ENCODE peak calls at places on chromosomes 4 and X, in six cellular contexts. Q is HepG2, I is AG09309, W is upper lobe of right lung, O is kidney epithelial cell, S is kidney. R is an unnamed sample.

GRCh38 chr4:41644288-41644914 is 104.1 kb downstream of the PHOX2B start:
- DNase-seq in I (no peak), S (peak; percentile 86), Q (peak; percentile 3), W (peak; percentile 87), O (no peak), R (peak; percentile 27)

GRCh38 chrX:9911479-9911878 is 55.7 kb upstream of the CLDN34 start:
- DNase-seq in O (no peak), I (no peak), W (no peak), Q (no peak), S (no peak), R (no peak)

GRCh38 chr4:2843023-2843908 is at the start of gene ADD1:
- DNase-seq in W (peak; percentile 95), Q (peak; percentile 81), I (peak; percentile 73), S (peak; percentile 98), O (peak; percentile 69), R (peak; percentile 66)

GRCh38 chrX:38770152-38770551 is 31.1 kb upstream of the MID1IP1 start:
- DNase-seq in O (no peak), Q (no peak), S (no peak), W (no peak), I (no peak), R (no peak)

GRCh38 chr4:3768842-3769641 is 2.9 kb downstream of the ADRA2C start:
- DNase-seq in W (no peak), S (no peak), Q (peak; percentile 15), O (no peak), I (no peak), R (no peak)

GRCh38 chr4:7815562-7815961 is 124.1 kb downstream of the AFAP1 start:
- DNase-seq in I (peak; percentile 75), Q (no peak), S (no peak), O (no peak), W (no peak), R (no peak)

GRCh38 chr4:30718021-30718888 is 1.9 kb upstream of the PCDH7 start:
- DNase-seq in W (no peak), I (no peak), S (peak; percentile 75), O (no peak), Q (no peak), R (no peak)

GRCh38 chrX:94635003-94635402 is 961.0 kb downstream of the FAM133A start:
- DNase-seq in O (no peak), S (no peak), I (no peak), Q (no peak), W (no peak), R (no peak)

GRCh38 chrX:109830704-109831206 is 97.7 kb upstream of the ACSL4 start:
- DNase-seq in I (peak; percentile 41), Q (peak; percentile 93), S (no peak), W (no peak), O (peak; percentile 47), R (peak; percentile 11)

GRCh38 chr4:124030038-124030638 is 633.5 kb downstream of the SPRY1 start:
- DNase-seq in W (no peak), S (peak; percentile 55), O (no peak), I (no peak), Q (no peak), R (no peak)

GRCh38 chr4:147942729-147943128 is 210.8 kb downstream of the ARHGAP10 start:
- DNase-seq in I (no peak), Q (no peak), S (no peak), W (no peak), O (no peak), R (no peak)

GRCh38 chr4:48831532-48832015 is 686 bp downstream of the OCIAD1 start:
- DNase-seq in S (no peak), Q (no peak), I (no peak), O (no peak), W (no peak), R (no peak)

GRCh38 chrX:123860506-123860840 is 620 bp downstream of the XIAP start:
- DNase-seq in S (no peak), O (no peak), Q (peak; percentile 29), W (no peak), I (no peak), R (no peak)

GRCh38 chr4:173333658-173334084 is 487 bp downstream of the HMGB2 start:
- DNase-seq in Q (peak; percentile 2), S (peak; percentile 93), W (peak; percentile 88), O (no peak), I (no peak), R (no peak)

GRCh38 chr4:180618396-180618795 is 1624.8 kb upstream of the TENM3 start:
- DNase-seq in I (no peak), S (no peak), W (no peak), O (no peak), Q (no peak), R (no peak)

GRCh38 chr4:182929296-182929695 is 12.1 kb upstream of the DCTD start:
- DNase-seq in I (peak; percentile 83), Q (peak; percentile 39), W (no peak), O (peak; percentile 75), S (no peak), R (peak; percentile 43)

GRCh38 chr4:152485726-152486276 is 50.1 kb downstream of the FBXW7 start:
- DNase-seq in S (no peak), W (no peak), O (peak; percentile 92), Q (peak; percentile 97), I (peak; percentile 55), R (peak; percentile 79)

GRCh38 chr4:139018501-139018900 is 2.9 kb downstream of the NOCT start:
- DNase-seq in O (no peak), I (no peak), S (no peak), Q (no peak), W (no peak), R (no peak)

GRCh38 chr4:158859661-158860060 is 90.8 kb downstream of the FNIP2 start:
- DNase-seq in Q (no peak), O (no peak), W (no peak), S (no peak), I (no peak), R (no peak)

GRCh38 chrX:82087699-82088098 is 885.8 kb downstream of the SH3BGRL start:
- DNase-seq in O (no peak), W (no peak), I (no peak), S (peak; percentile 51), Q (no peak), R (no peak)

GRCh38 chr4:184280591-184281071 is 63.0 kb upstream of the ENPP6 start:
- DNase-seq in S (no peak), W (no peak), Q (peak; percentile 28), I (no peak), O (no peak), R (no peak)

GRCh38 chr4:83358410-83358809 is 23.8 kb upstream of the HPSE start:
- DNase-seq in O (peak; percentile 66), S (no peak), W (no peak), Q (peak; percentile 34), I (peak; percentile 32), R (peak; percentile 40)

GRCh38 chr4:139905489-139905888 is 239.9 kb downstream of the MGST2 start:
- DNase-seq in S (no peak), O (no peak), W (no peak), Q (no peak), I (no peak), R (no peak)

GRCh38 chrX:12804655-12805054 is 13.4 kb downstream of the PRPS2 start:
- DNase-seq in O (no peak), S (no peak), I (no peak), Q (no peak), W (no peak), R (no peak)

GRCh38 chr4:13542577-13543042 is 1.7 kb downstream of the NKX3-2 start:
- DNase-seq in O (no peak), I (no peak), W (no peak), Q (no peak), S (peak; percentile 62), R (no peak)

GRCh38 chr4:13543091-13543581 is 1.2 kb downstream of the NKX3-2 start:
- DNase-seq in I (no peak), O (no peak), S (peak; percentile 51), Q (no peak), W (no peak), R (no peak)

GRCh38 chr4:13540446-13541175 is 3.7 kb downstream of the NKX3-2 start:
- DNase-seq in I (no peak), S (no peak), W (no peak), O (no peak), Q (no peak), R (no peak)

GRCh38 chr4:13541176-13541604 is 3.1 kb downstream of the NKX3-2 start:
- DNase-seq in I (no peak), O (no peak), Q (no peak), S (peak; percentile 61), W (no peak), R (no peak)

DNA sequence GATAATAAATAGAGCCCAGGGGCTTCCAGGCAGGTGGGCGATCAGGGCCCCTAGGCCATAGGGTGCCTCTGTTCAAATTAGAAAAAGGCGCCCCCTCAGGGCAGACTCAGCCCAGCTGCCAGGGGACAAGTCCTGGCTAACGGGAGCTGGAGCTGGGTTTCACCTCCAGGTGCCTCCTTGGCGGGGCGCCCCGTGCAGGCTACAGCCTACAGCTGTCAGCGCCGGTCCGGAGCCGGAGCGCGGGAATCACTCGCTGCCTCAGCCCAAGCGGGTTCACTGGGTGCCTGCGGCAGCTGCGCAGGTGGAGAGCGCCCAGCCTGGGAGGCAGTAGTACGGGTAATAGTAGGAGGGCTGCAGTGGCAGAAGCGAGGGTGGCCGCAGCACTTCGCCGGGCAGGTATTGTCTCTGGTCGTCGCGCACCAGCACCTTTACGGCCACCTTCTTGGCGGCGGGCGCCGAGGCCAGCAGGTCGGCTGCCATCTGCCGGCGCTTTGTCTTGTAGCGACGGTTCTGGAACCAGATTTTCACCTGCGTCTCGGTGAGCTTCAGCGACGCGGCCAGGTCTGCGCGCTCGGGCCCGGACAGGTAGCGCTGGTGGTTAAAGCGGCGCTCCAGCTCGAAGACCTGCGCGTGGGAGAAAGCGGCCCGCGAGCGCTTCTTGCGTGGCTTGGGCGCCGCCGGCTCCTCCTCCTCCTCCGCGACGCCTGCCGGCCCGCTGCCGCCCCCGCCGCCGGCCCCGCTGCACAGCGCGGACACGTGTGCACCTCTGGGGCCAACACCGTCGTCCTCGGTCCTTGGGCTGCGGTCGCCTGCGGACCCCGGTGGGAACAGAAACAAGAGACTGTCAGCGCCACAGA is 2.4 kb downstream of the NKX3-2 start:
- DNase-seq in O (no peak), S (peak; percentile 76), I (no peak), W (no peak), Q (no peak), R (no peak)
- H3K4me3 ChIP-seq in O (no peak overlapping the region), S (no peak overlapping the region), I (no peak overlapping the region), W (peak overlapping the region; percentile 5), Q (no peak overlapping the region), R (no peak overlapping the region)

GRCh38 chrX:77446029-77446585 is 1.1 kb upstream of the FGF16 start:
- DNase-seq in W (peak; percentile 61), S (peak; percentile 72), Q (no peak), I (no peak), O (no peak), R (no peak)
- TF ChIP-seq CTCF in W (peak; percentile 17), S (no peak), Q (peak; percentile 57), I (peak; percentile 37), O (peak; percentile 43), R (no peak)

DNA sequence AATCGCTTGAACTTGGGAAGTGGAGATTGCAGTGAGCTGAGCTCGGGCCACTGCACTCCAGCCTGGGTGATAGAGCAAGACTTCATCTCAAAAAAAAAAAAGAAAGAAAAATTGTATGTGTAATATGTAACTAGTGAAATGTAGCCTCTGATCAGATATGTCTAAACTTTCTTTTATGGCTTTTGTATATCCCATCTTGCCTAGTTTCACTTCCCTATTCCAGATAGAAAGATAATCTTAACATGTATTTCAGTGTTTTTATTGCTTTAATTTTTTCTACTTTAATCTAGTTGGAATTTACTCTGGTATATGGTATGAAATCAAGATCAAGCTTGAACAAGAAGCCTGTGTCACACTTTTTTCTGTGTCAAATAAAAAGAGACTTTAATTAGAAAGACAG is 1.9 kb upstream of the ZNF41 start:
- DNase-seq in I (no peak), O (no peak), S (no peak), Q (no peak), W (no peak), R (no peak)
- H3K4me3 ChIP-seq in I (no peak overlapping the region), O (no peak overlapping the region), S (no peak overlapping the region), Q (no peak overlapping the region), W (no peak overlapping the region), R (peak overlapping the region; percentile 7)

GRCh38 chrX:104988038-104988437 is 232.5 kb downstream of the TEX13A start:
- DNase-seq in S (no peak), O (no peak), Q (no peak), I (no peak), W (no peak), R (no peak)

GRCh38 chrX:104987063-104987462 is 233.4 kb downstream of the TEX13A start:
- DNase-seq in I (no peak), S (no peak), W (no peak), O (peak; percentile 29), Q (no peak), R (no peak)
- TF ChIP-seq CTCF in I (no peak), S (no peak), W (no peak), O (no peak), Q (no peak), R (no peak)

R was measured in astrocyte of the cerebellum.